ENCODE peak calls at places on chromosomes 2 and 18, in seven cellular contexts. O is brain microvascular endothelial cell; F is CD4-positive, alpha-beta memory T cell; B is esophagus squamous epithelium; H is aorta; E is cardiac muscle cell; J is neuronal stem cell. U is an unnamed sample.

GRCh38 chr2:234083572-234084348 is 33.3 kb downstream of the SPP2 start:
- DNase-seq in O (no peak), F (no peak), B (no peak), E (no peak), H (no peak), J (no peak), U (no peak)

GRCh38 chr18:22082408-22082807 is 87.0 kb upstream of the GATA6 start:
- DNase-seq in B (no peak), O (no peak), H (no peak), J (no peak), E (peak), F (no peak), U (no peak)

GRCh38 chr2:120712180-120712678 is 23.4 kb upstream of the GLI2 start:
- DNase-seq in B (no peak), J (no peak), E (no peak), O (peak), H (no peak), F (no peak), U (peak)

GRCh38 chr2:48482313-48482712 is 47.6 kb upstream of the STON1 start:
- DNase-seq in B (no peak), O (no peak), E (no peak), F (no peak), J (no peak), H (no peak), U (no peak)

GRCh38 chr2:113376935-113377445 is 60.5 kb upstream of the ZNG1B start:
- DNase-seq in H (no peak), F (no peak), O (no peak), B (no peak), J (no peak), E (no peak), U (no peak)

GRCh38 chr18:8730080-8730827 is 24.9 kb downstream of the MTCL1 start:
- DNase-seq in J (no peak), B (no peak), H (peak), O (peak), E (no peak), F (no peak), U (no peak)

GRCh38 chr2:237064203-237065061 is 21.3 kb upstream of the COPS8 start:
- DNase-seq in F (no peak), J (no peak), H (no peak), O (no peak), E (no peak), B (no peak), U (peak)

GRCh38 chr2:24399434-24400206 is 39.3 kb upstream of the ITSN2 start:
- DNase-seq in B (no peak), J (no peak), F (no peak), E (no peak), O (no peak), H (no peak), U (no peak)

GRCh38 chr2:79833235-79833878 is 320.5 kb downstream of the CTNNA2 start:
- DNase-seq in B (no peak), H (no peak), J (no peak), O (no peak), E (no peak), F (no peak), U (no peak)

GRCh38 chr2:204012081-204012653 is 75.6 kb downstream of the ICOS start:
- DNase-seq in H (no peak), F (no peak), J (no peak), O (no peak), E (no peak), B (no peak), U (no peak)

GRCh38 chr2:204634564-204634963 is 89.3 kb downstream of the PARD3B start:
- DNase-seq in E (no peak), J (no peak), O (no peak), B (no peak), H (no peak), F (no peak), U (no peak)

GRCh38 chr2:36397040-36397616 is 41.5 kb downstream of the CRIM1 start:
- DNase-seq in O (no peak), F (no peak), J (no peak), E (no peak), B (no peak), H (no peak), U (no peak)

GRCh38 chr2:121099329-121100318 is 185.4 kb downstream of the TFCP2L1 start:
- DNase-seq in H (peak), J (no peak), O (no peak), F (no peak), E (peak), B (no peak), U (peak)

GRCh38 chr2:82650038-82650437 is 1809.0 kb downstream of the SUCLG1 start:
- DNase-seq in J (no peak), H (no peak), B (no peak), E (no peak), F (no peak), O (no peak), U (no peak)

GRCh38 chr2:158723921-158724802 is 71.0 kb upstream of the DAPL1 start:
- DNase-seq in H (no peak), F (no peak), J (no peak), O (no peak), E (no peak), B (no peak), U (no peak)

GRCh38 chr2:108412995-108413726 is 35.4 kb downstream of the SULT1C4 start:
- DNase-seq in F (no peak), J (no peak), B (no peak), H (no peak), E (no peak), O (peak), U (no peak)

GRCh38 chr18:7642491-7642890 is 75.4 kb downstream of the PTPRM start:
- DNase-seq in H (no peak), O (no peak), B (no peak), E (no peak), J (no peak), F (no peak), U (no peak)

GRCh38 chr2:221554769-221555510 is 17.2 kb downstream of the EPHA4 start:
- DNase-seq in H (no peak), F (no peak), B (no peak), E (no peak), J (peak), O (peak), U (no peak)

GRCh38 chr18:74524097-74524496 is 10.2 kb upstream of the CNDP1 start:
- DNase-seq in F (no peak), B (no peak), H (no peak), E (no peak), J (no peak), O (no peak), U (no peak)

GRCh38 chr18:47775961-47776360 is 154.5 kb downstream of the SMAD2 start:
- DNase-seq in F (no peak), O (no peak), J (no peak), B (no peak), E (peak), H (no peak), U (no peak)

GRCh38 chr2:45968946-45969584 is 317.6 kb downstream of the PRKCE start:
- DNase-seq in O (peak), F (no peak), B (no peak), E (no peak), J (no peak), H (no peak), U (no peak)

GRCh38 chr18:68520406-68521075 is 194.4 kb downstream of the TMX3 start:
- DNase-seq in J (no peak), O (peak), B (no peak), F (no peak), E (no peak), H (no peak), U (no peak)

GRCh38 chr2:226159875-226160479 is 639.6 kb downstream of the IRS1 start:
- DNase-seq in B (no peak), O (no peak), F (no peak), E (peak), H (no peak), J (peak), U (no peak)
- H3K27ac ChIP-seq in B (no peak), O (no peak), F (no peak), E (no peak), H (no peak), J (peak), U (no peak)

DNA sequence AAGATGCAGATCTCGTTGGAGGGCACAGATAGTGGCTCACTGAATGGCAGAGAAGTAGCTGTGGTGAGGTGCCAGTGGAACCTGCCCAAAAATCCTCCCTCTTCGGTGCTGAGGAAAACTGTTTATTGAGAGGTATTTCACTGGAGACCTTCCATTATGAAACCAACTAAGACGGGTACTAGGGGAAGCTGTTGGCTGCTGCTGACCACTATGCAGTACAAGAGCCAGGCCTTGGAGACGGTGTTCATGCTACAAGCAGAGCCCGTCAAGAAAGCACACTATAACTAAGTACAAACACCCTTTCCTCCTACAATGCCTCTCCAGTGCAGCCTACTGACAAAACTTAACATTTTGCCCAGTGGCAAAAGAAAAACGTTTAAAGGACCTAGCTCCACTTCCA is 4.6 kb downstream of the ARL5A start:
- DNase-seq in J (no peak), F (no peak), B (no peak), O (no peak), H (no peak), E (peak), U (no peak)
- H3K27ac ChIP-seq in J (peak), F (no peak), B (no peak), O (no peak), H (peak), E (peak), U (no peak)

GRCh38 chr2:10518470-10519060 is 70.4 kb upstream of the ODC1 start:
- DNase-seq in F (no peak), B (no peak), H (no peak), E (no peak), J (no peak), O (no peak), U (peak)

GRCh38 chr2:10520154-10520553 is 72.0 kb upstream of the ODC1 start:
- DNase-seq in J (no peak), F (no peak), H (no peak), E (no peak), O (no peak), B (no peak), U (peak)

GRCh38 chr2:10520926-10521325 is 72.8 kb upstream of the ODC1 start:
- DNase-seq in J (no peak), O (no peak), H (no peak), F (no peak), B (no peak), E (no peak), U (no peak)

GRCh38 chr2:10517351-10518043 is 69.4 kb upstream of the ODC1 start:
- DNase-seq in H (no peak), F (no peak), O (no peak), J (no peak), B (no peak), E (no peak), U (no peak)

GRCh38 chr2:10519067-10519740 is 71.1 kb upstream of the ODC1 start:
- DNase-seq in F (no peak), J (no peak), B (no peak), E (no peak), O (no peak), H (no peak), U (peak)
- H3K27ac ChIP-seq in F (no peak), J (no peak), B (no peak), E (no peak), O (no peak), H (no peak), U (no peak)

DNA sequence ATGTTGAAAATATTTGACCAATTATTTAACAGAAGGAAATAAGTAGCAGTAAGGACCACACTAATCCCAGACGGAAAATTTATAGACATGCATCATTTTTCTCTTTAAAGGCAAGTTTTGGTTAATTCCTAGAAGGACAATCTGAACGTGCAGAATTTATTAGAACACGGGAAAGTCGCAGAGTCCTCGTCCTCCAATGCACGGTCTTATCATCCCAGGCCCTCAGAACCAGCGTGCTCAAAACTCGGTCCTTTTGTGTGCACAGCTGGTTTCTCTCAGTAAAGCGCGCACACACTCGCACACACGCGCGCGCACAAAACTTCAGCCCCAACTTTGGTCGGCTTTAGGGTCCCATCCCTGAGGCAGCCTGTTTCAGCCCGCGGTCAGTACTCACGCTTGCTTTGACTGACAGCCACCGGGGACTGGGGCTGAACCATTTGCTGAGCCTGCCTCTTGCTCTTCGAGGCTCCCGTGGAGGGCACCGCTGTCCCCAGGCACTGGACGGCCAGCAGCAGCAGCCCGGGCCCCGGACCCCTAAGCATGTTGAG is 533 bp downstream of the FN1 start:
- DNase-seq in H (peak), B (no peak), E (peak), J (peak), O (no peak), F (peak), U (peak)
- H3K27ac ChIP-seq in H (peak), B (peak), E (peak), J (peak), O (peak), F (no peak), U (no peak)